ENCODE peak calls at places on chromosomes 2 and 18, in six cellular contexts. I is stimulated activated CD4-positive, alpha-beta T cell treated with anti-CD3 and anti-CD28 coated beads, Interleukin-15, amount 100 ng/mL, for 1 hour; V is iris pigment epithelial cell; M is cardiac septum; P is GF-D8; R is stimulated activated naive B cell treated with anti-CD40 and anti-IgM and Interleukin-4, amounts not matched to agents 10 μg/mL and 1 μg/mL and 100 μg/mL, for 72 hours. T is an unnamed sample.

GRCh38 chr2:226023383-226023782 is 623.9 kb downstream of the NYAP2 start:
- DNase-seq in I (no peak), P (no peak), M (no peak), R (no peak), V (no peak), T (no peak)

GRCh38 chr18:5890261-5890605 is 5.1 kb downstream of the TMEM200C start:
- DNase-seq in M (no peak), R (no peak), V (no peak), I (no peak), P (no peak), T (no peak)

GRCh38 chr2:233355916-233356315 is 1.6 kb downstream of the DGKD start:
- DNase-seq in P (no peak), I (no peak), V (no peak), R (no peak), M (no peak), T (no peak)

GRCh38 chr2:37324786-37325624 is at the start of gene PRKD3:
- DNase-seq in I (peak; percentile 55), V (peak; percentile 45), R (peak; percentile 67), P (peak; percentile 16), M (peak; percentile 77), T (peak; percentile 70)

GRCh38 chr2:159744363-159744762 is 32.1 kb downstream of the MARCHF7 start:
- DNase-seq in P (no peak), R (no peak), V (peak; percentile 88), M (no peak), I (no peak), T (no peak)

GRCh38 chr2:177625744-177626655 is 233.4 kb downstream of the AGPS start:
- DNase-seq in V (peak; percentile 47), M (no peak), P (no peak), I (no peak), R (no peak), T (no peak)

GRCh38 chr2:159094173-159094737 is 125.8 kb downstream of the TANC1 start:
- DNase-seq in M (no peak), V (peak; percentile 25), P (no peak), R (no peak), I (no peak), T (no peak)

GRCh38 chr2:81093031-81093430 is 788.5 kb upstream of the LRRTM1 start:
- DNase-seq in R (no peak), V (no peak), I (no peak), M (no peak), P (no peak), T (no peak)

GRCh38 chr2:225429718-225430117 is 30.2 kb downstream of the NYAP2 start:
- DNase-seq in V (peak; percentile 47), R (no peak), P (no peak), I (no peak), M (no peak), T (no peak)

GRCh38 chr2:215683295-215683694 is 247.4 kb upstream of the FN1 start:
- DNase-seq in P (no peak), I (no peak), V (no peak), M (no peak), R (no peak), T (no peak)

GRCh38 chr2:224922142-224922727 is 120.0 kb downstream of the DOCK10 start:
- DNase-seq in P (no peak), V (peak; percentile 56), I (no peak), M (no peak), R (no peak), T (no peak)

GRCh38 chr2:25009954-25010353 is 31.9 kb upstream of the EFR3B start:
- DNase-seq in P (no peak), M (no peak), I (no peak), V (no peak), R (no peak), T (no peak)